ENCODE peak calls at places on chromosomes 12 and 14, in six cellular contexts. F is immature natural killer cell, X is SK-N-DZ, I is tibial artery, L is activated T-cell treated with anti-CD3 and anti-CD28 coated beads for 1 hour, A is SW 1271. N is an unnamed sample.

GRCh38 chr12:45423931-45424330 is 208.0 kb downstream of the ANO6 start:
- DNase-seq in L (no peak), A (no peak), X (no peak), F (no peak), I (no peak), N (no peak)

GRCh38 chr14:51495319-51495718 is 156.4 kb upstream of the FRMD6 start:
- DNase-seq in X (no peak), I (no peak), L (no peak), F (no peak), A (no peak), N (no peak)

GRCh38 chr12:2003676-2004112 is 563 bp downstream of the DCP1B start:
- DNase-seq in L (no peak), A (no peak), X (no peak), F (no peak), I (no peak), N (no peak)

GRCh38 chr12:112370156-112370555 is 12.1 kb downstream of the HECTD4 start:
- DNase-seq in X (no peak), L (no peak), A (no peak), F (no peak), I (no peak), N (no peak)

GRCh38 chr14:39145266-39145966 is 24.7 kb downstream of the TRAPPC6B start:
- DNase-seq in F (no peak), L (no peak), I (no peak), X (no peak), A (no peak), N (no peak)

GRCh38 chr12:57591567-57592325 is 754 bp downstream of the PIP4K2C start:
- DNase-seq in A (peak), X (no peak), L (no peak), F (no peak), I (peak), N (no peak)

GRCh38 chr14:68679301-68679700 is 113.6 kb downstream of the ZFP36L1 start:
- DNase-seq in A (no peak), L (no peak), X (no peak), F (no peak), I (peak), N (no peak)

GRCh38 chr12:41899577-41899976 is 245.1 kb downstream of the GXYLT1 start:
- DNase-seq in A (no peak), F (no peak), I (no peak), L (no peak), X (no peak), N (no peak)

GRCh38 chr12:123395236-123395635 is 11.3 kb downstream of the KMT5A start:
- DNase-seq in F (no peak), A (no peak), X (no peak), L (no peak), I (no peak), N (no peak)

GRCh38 chr12:108611884-108612415 is 14.1 kb upstream of the TMEM119 start:
- DNase-seq in L (peak), I (no peak), F (peak), A (peak), X (peak), N (no peak)

GRCh38 chr14:45793081-45793480 is 540.1 kb upstream of the MIS18BP1 start:
- DNase-seq in A (no peak), L (no peak), X (no peak), F (no peak), I (no peak), N (no peak)

GRCh38 chr14:70148911-70149675 is 39.7 kb downstream of the SLC8A3 start:
- DNase-seq in L (no peak), F (no peak), X (peak), A (no peak), I (no peak), N (no peak)

GRCh38 chr12:52349196-52349595 is 18.1 kb downstream of the KRT85 start:
- DNase-seq in X (no peak), I (no peak), F (no peak), L (no peak), A (no peak), N (no peak)

GRCh38 chr12:32083489-32083888 is 23.2 kb upstream of the BICD1 start:
- DNase-seq in A (no peak), I (no peak), X (no peak), F (no peak), L (no peak), N (no peak)

GRCh38 chr14:54754623-54755386 is 147.8 kb downstream of the GCH1 start:
- DNase-seq in I (no peak), F (no peak), L (no peak), A (no peak), X (peak), N (no peak)

GRCh38 chr14:21852061-21852664 is 178.5 kb upstream of the OR4E1 start:
- DNase-seq in X (peak), F (peak), A (peak), I (no peak), L (peak), N (no peak)

GRCh38 chr14:52692248-52692962 is 3.0 kb downstream of the ERO1A start:
- DNase-seq in X (no peak), L (no peak), A (no peak), I (no peak), F (no peak), N (no peak)

GRCh38 chr12:65640489-65640901 is 183.8 kb upstream of the HMGA2 start:
- DNase-seq in A (no peak), I (peak), L (no peak), X (no peak), F (no peak), N (no peak)

GRCh38 chr12:123937707-123938600 is 34.7 kb downstream of the CCDC92 start:
- DNase-seq in X (no peak), F (peak), I (no peak), L (peak), A (no peak), N (peak)

GRCh38 chr14:102516531-102517411 is 7.2 kb upstream of the ANKRD9 start:
- DNase-seq in F (peak), X (peak), A (peak), L (peak), I (no peak), N (no peak)

GRCh38 chr14:90985601-90986242 is 74.7 kb downstream of the RPS6KA5 start:
- DNase-seq in L (no peak), I (no peak), A (no peak), X (no peak), F (no peak), N (no peak)

GRCh38 chr14:75978249-75978731 is 3.5 kb downstream of the TGFB3 start:
- DNase-seq in A (no peak), L (no peak), F (no peak), X (peak), I (no peak), N (no peak)

GRCh38 chr14:22375321-22375930 is 213.6 kb downstream of the DAD1 start:
- DNase-seq in L (no peak), X (no peak), A (peak), I (no peak), F (no peak), N (no peak)

GRCh38 chr12:6684609-6685008 is 4.6 kb downstream of the ZNF384 start:
- DNase-seq in L (no peak), A (peak), I (no peak), X (peak), F (peak), N (no peak)

GRCh38 chr12:25284024-25284423 is 33.3 kb upstream of the KRAS start:
- DNase-seq in L (no peak), I (no peak), A (no peak), F (no peak), X (no peak), N (no peak)

GRCh38 chr12:52454411-52455201 is 2.7 kb upstream of the KRT6B start:
- DNase-seq in F (no peak), I (no peak), A (no peak), X (no peak), L (no peak), N (no peak)

GRCh38 chr12:62817556-62818271 is 117.2 kb downstream of the PPM1H start:
- DNase-seq in I (no peak), L (no peak), F (no peak), A (no peak), X (no peak), N (no peak)

GRCh38 chr12:112409064-112409905 is at the start of gene RPL6:
- DNase-seq in X (peak), L (peak), F (peak), A (peak), I (peak), N (peak)